ENCODE peak calls at places on chromosomes 6 and 20, in four cellular contexts. C, G, N and O are unnamed samples.

GRCh38 chr20:38255389-38255788 is 5.1 kb downstream of the KIAA1755 start:
- DNase-seq in C (no peak), G (no peak), N (no peak), O (no peak)

GRCh38 chr6:112571486-112571885 is 224.4 kb downstream of the RFPL4B start:
- DNase-seq in C (no peak), G (no peak), N (no peak), O (no peak)

GRCh38 chr6:168427184-168427583 is 13.8 kb upstream of the SMOC2 start:
- DNase-seq in C (no peak), G (no peak), N (peak; percentile 77), O (no peak)

GRCh38 chr6:151131346-151131745 is 108.4 kb upstream of the AKAP12 start:
- DNase-seq in C (no peak), G (no peak), N (no peak), O (no peak)

GRCh38 chr6:3867616-3868502 is 18.7 kb downstream of the FAM50B start:
- DNase-seq in C (no peak), G (no peak), N (no peak), O (no peak)

GRCh38 chr20:5267092-5267491 is 49.7 kb downstream of the PROKR2 start:
- DNase-seq in C (no peak), G (no peak), N (no peak), O (no peak)

GRCh38 chr20:61661583-61661982 is 404.1 kb downstream of the TAF4 start:
- DNase-seq in C (no peak), G (no peak), N (no peak), O (no peak)

GRCh38 chr20:20085812-20086211 is 33.5 kb downstream of the CFAP61 start:
- DNase-seq in C (no peak), G (no peak), N (no peak), O (no peak)

GRCh38 chr20:46330072-46330763 is 21.9 kb upstream of the CDH22 start:
- DNase-seq in C (no peak), G (no peak), N (peak; percentile 55), O (no peak)

GRCh38 chr6:109872968-109873545 is 105.1 kb upstream of the GPR6 start:
- DNase-seq in C (no peak), G (no peak), N (no peak), O (no peak)

GRCh38 chr6:170122676-170123075 is 168.2 kb downstream of the DLL1 start:
- DNase-seq in C (no peak), G (no peak), N (no peak), O (peak; percentile 1)

GRCh38 chr6:43771858-43772570 is 2.0 kb downstream of the VEGFA start:
- DNase-seq in C (no peak), G (peak; percentile 51), N (peak; percentile 82), O (no peak)

GRCh38 chr6:167993831-167994230 is 3.6 kb upstream of the KIF25 start:
- DNase-seq in C (no peak), G (no peak), N (no peak), O (no peak)

GRCh38 chr6:158285321-158285960 is 26.8 kb upstream of the TULP4 start:
- DNase-seq in C (no peak), G (no peak), N (no peak), O (no peak)

GRCh38 chr6:145815351-145815772 is 767 bp upstream of the FBXO30 start:
- DNase-seq in C (no peak), G (no peak), N (peak; percentile 74), O (no peak)

GRCh38 chr20:38589351-38589750 is 8.4 kb downstream of the ADIG start:
- DNase-seq in C (no peak), G (no peak), N (no peak), O (no peak)

GRCh38 chr6:136527831-136528230 is 22.4 kb downstream of the MAP7 start:
- DNase-seq in C (no peak), G (no peak), N (no peak), O (no peak)

DNA sequence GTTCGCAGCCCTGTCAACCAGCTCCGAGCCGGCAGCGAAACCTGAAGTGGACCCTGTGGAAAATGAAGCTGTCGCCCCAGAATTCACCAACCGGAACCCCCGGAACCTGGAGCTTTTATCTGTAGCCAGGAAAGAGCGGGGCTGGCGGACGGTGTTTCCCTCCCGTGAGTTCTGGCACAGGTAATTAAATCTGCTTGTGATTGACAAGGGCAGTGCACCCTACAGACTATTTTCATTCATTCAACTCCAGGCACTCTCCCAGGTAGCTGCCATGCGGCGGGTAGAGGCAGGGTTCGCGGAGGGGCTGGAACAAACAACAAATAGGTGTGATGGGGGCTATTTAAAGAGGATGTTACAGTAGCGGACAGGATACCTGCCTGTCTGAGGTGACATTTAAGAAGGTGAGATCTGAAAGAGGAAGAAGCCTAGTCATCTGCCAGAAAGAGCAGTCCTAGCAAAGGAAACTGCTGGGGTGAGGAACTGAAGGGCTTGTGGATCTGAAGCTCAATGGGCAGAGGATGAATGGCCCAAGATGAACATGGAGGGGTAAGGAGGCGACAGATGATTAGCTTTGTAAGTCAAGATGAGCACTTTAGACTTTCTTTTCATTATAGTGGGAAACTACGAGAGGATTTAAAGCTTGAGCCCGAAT is 806 bp downstream of the MRPL18 start:
- DNase-seq in C (no peak), G (no peak), N (no peak), O (no peak)
- TF ChIP-seq TCF12 in C (no peak), G (no peak), N (no peak), O (no peak)

GRCh38 chr6:45613678-45614077 is 235.9 kb upstream of the SUPT3H start:
- DNase-seq in C (no peak), G (no peak), N (no peak), O (peak; percentile 19)
- TF ChIP-seq TCF12 in C (no peak), G (no peak), N (no peak), O (no peak)

DNA sequence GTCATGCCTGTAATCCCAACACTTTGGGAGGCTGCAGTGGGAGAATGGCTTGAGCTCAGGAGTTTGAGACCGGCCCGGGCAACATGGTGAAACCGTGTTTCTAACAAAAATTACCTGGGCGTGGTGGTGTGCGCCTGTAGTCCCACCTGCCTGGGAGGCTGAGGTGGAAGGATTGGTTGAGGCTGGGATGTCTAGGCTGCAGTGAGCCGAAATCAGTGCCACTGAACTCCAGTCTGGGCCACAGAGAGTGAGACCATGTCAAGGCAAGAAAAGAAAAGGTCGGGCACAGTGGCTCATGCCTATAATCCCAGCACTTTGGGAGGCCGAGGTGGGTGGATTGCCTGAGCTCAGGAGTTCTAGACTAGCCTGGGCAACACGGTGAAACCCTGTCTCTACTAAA is 8.2 kb upstream of the BCAS4 start:
- DNase-seq in C (no peak), G (no peak), N (no peak), O (no peak)
- TF ChIP-seq TCF12 in C (no peak), G (no peak), N (no peak), O (no peak)

GRCh38 chr6:33073431-33073871 is at the start of gene HLA-DPA1:
- DNase-seq in C (peak; percentile 97), G (no peak), N (peak; percentile 38), O (no peak)
- TF ChIP-seq TCF12 in C (no peak), G (no peak), N (no peak), O (no peak)

DNA sequence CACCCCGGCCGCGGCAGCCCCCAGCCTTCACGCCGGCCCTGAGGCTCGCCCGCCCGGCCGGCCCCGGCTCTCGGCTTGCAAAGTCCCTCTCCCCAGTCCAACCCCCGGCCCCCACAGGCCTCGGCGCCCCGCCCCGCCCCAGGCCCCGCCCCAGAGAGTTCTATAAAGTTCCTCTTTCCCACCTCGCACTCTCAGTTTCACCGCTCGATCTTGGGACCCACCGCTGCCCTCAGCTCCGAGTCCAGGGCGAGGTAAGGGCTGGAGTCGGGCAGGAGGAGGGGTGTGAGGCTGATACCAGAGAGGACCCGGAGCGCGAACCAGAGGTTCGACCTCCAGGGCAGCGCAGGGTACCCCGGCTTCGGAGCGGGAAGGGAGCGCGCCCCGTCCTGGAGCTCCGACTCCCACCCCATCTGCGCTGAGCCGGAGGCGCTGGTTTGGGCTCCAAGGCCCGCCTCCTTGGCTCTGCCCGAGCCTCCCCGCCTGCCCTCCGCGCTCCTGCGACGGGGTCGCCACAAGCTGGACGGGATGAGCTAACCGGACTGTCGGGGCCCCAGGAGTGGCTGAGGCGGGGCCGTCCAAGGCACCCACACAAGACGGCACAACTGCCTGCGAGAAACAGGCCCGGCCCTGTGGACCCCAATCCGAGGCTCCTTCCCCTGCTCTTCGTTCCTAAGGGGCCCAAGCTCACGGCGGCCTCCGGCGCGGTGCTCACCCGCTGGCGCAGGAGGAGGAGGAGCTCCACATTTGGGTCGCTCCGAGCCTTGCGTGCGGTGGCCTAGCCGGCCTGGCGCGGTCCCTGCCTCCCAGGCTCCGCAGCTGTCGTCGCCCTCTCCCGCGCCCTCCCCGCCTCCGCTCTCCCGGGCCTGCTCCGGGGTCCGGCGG is at the start of gene IRF4:
- DNase-seq in C (no peak), G (no peak), N (no peak), O (no peak)
- TF ChIP-seq TCF12 in C (peak; percentile 64), G (no peak), N (no peak), O (no peak)

GRCh38 chr6:148109732-148110131 is 232.9 kb upstream of the SASH1 start:
- DNase-seq in C (no peak), G (no peak), N (no peak), O (no peak)
- TF ChIP-seq TCF12 in C (no peak), G (no peak), N (no peak), O (no peak)

GRCh38 chr20:2507875-2508630 is 662 bp downstream of the ZNF343 start:
- DNase-seq in C (no peak), G (peak; percentile 24), N (peak; percentile 61), O (no peak)
- TF ChIP-seq TCF12 in C (no peak), G (no peak), N (peak; percentile 11), O (no peak)

DNA sequence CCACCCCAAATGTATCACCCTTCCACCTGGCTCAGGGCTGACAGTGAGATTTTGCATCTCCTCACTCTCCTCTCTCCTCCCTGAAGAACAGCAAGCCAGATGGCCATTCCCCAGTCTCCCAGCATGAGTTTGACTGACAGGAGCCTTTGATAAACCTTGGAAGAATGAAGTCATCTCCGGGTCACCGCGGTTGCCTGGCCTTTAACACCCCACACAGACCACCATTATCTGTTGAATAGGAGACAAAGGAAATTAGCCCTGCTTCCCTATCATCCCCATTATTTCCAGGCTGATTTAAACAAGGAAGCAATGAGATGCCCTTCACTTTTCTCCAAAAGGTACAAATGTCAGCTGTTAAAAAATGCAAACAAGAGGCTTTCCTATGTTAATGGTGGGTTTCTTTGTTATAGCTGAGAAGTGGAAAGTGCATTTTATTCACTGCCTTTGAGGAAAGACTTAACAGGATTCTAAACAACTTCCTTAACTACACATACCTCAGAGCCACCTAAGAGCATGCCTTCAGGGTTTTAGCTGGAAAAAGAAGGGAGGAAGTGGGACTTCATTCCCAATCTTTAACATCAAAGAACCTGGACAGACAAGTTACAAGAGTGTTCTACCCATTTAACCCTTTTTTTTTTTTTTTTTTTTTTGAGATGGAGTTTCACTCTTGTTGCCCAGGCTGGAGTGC is 524.7 kb upstream of the ID4 start:
- DNase-seq in C (no peak), G (no peak), N (no peak), O (peak; percentile 84)
- TF ChIP-seq TCF12 in C (no peak), G (no peak), N (no peak), O (peak; percentile 26)

GRCh38 chr6:80154160-80154559 is 47.7 kb downstream of the BCKDHB start:
- DNase-seq in C (no peak), G (no peak), N (peak; percentile 2), O (no peak)
- TF ChIP-seq TCF12 in C (no peak), G (no peak), N (no peak), O (no peak)